ENCODE peak calls at places on chromosomes 7 and 10, in nine cellular contexts. E is tibial nerve, T is RWPE2, S is fibroblast of mammary gland, A is fibroblast of the aortic adventitia, M is body of pancreas, C is colonic mucosa, O is tibial artery, Z is AG09309. B is an unnamed sample.
A peak's percentile ranks its signal among the peaks of the same experiment; 100 is the strongest.

GRCh38 chr10:14540611-14541010 is 209.9 kb upstream of the FRMD4A start:
- DNase-seq in C (no peak), A (no peak), Z (no peak), S (no peak), O (no peak), E (no peak), M (no peak), T (no peak), B (no peak)

GRCh38 chr10:34010891-34011290 is 676.4 kb upstream of the NRP1 start:
- DNase-seq in C (no peak), O (no peak), A (peak; percentile 16), Z (peak; percentile 3), M (no peak), S (peak; percentile 57), T (no peak), E (no peak), B (peak; percentile 20)

GRCh38 chr10:87734987-87735827 is 75.5 kb downstream of the PAPSS2 start:
- DNase-seq in A (peak; percentile 72), M (peak; percentile 20), Z (peak; percentile 16), C (no peak), O (no peak), T (no peak), E (no peak), S (peak; percentile 50), B (peak; percentile 72)

GRCh38 chr10:120015064-120015463 is 122.5 kb downstream of the SEC23IP start:
- DNase-seq in A (no peak), M (no peak), S (no peak), Z (no peak), T (no peak), C (no peak), O (no peak), E (no peak), B (no peak)

GRCh38 chr10:49627644-49628247 is 13.9 kb downstream of the CHAT start:
- DNase-seq in O (no peak), T (peak; percentile 32), S (no peak), Z (no peak), E (no peak), M (no peak), C (no peak), A (no peak), B (no peak)

GRCh38 chr7:22793593-22794462 is 28.8 kb downstream of the TOMM7 start:
- DNase-seq in M (no peak), E (no peak), A (peak; percentile 5), Z (no peak), S (no peak), C (no peak), O (no peak), T (no peak), B (no peak)

GRCh38 chr7:31763548-31763947 is 76.5 kb downstream of the PPP1R17 start:
- DNase-seq in T (no peak), S (no peak), E (no peak), O (no peak), M (no peak), C (no peak), A (no peak), Z (no peak), B (no peak)

GRCh38 chr10:24740714-24741113 is 17.0 kb upstream of the ARHGAP21 start:
- DNase-seq in Z (no peak), E (no peak), C (no peak), M (no peak), O (no peak), T (no peak), S (no peak), A (no peak), B (no peak)

GRCh38 chr7:78159537-78159936 is 361.0 kb downstream of the PHTF2 start:
- DNase-seq in C (no peak), T (no peak), A (no peak), M (no peak), O (no peak), Z (no peak), E (no peak), S (no peak), B (no peak)

GRCh38 chr7:91263359-91264082 is 712 bp upstream of the FZD1 start:
- DNase-seq in Z (no peak), O (peak; percentile 35), E (no peak), A (no peak), T (no peak), S (no peak), C (peak; percentile 46), M (peak; percentile 61), B (no peak)

GRCh38 chr7:141200191-141201108 is 126.6 kb downstream of the TMEM178B start:
- DNase-seq in T (no peak), E (no peak), O (no peak), Z (no peak), C (no peak), A (no peak), M (no peak), S (no peak), B (no peak)

GRCh38 chr7:3439333-3440030 is 138.4 kb downstream of the SDK1 start:
- DNase-seq in M (no peak), E (no peak), O (no peak), S (peak; percentile 97), Z (peak; percentile 10), C (no peak), A (peak; percentile 82), T (no peak), B (peak; percentile 84)

GRCh38 chr10:1360011-1360580 is 303.9 kb downstream of the WDR37 start:
- DNase-seq in A (no peak), Z (no peak), C (no peak), T (no peak), M (no peak), O (no peak), E (no peak), S (no peak), B (no peak)

GRCh38 chr10:122990278-122990677 is 10.1 kb downstream of the PSTK start:
- DNase-seq in T (no peak), A (no peak), O (no peak), C (no peak), M (no peak), Z (no peak), S (peak; percentile 62), E (no peak), B (no peak)

GRCh38 chr7:140605337-140605736 is 35.3 kb downstream of the DENND2A start:
- DNase-seq in E (no peak), A (peak; percentile 30), C (no peak), O (no peak), M (no peak), S (peak; percentile 81), Z (no peak), T (no peak), B (peak; percentile 64)

GRCh38 chr7:23938937-23939552 is 229.0 kb downstream of the STK31 start:
- DNase-seq in T (no peak), A (peak; percentile 20), M (peak; percentile 38), Z (no peak), S (peak; percentile 1), E (no peak), C (peak; percentile 27), O (no peak), B (peak; percentile 21)
- TF ChIP-seq CTCF in T (peak; percentile 63), A (peak; percentile 41), M (no peak), Z (peak; percentile 16), S (peak; percentile 16), E (no peak), C (peak; percentile 34), O (no peak), B (peak; percentile 64)

GRCh38 chr10:89651916-89652573 is 7.0 kb upstream of the PANK1 start:
- DNase-seq in E (no peak), T (no peak), C (no peak), M (no peak), Z (no peak), O (no peak), A (no peak), S (no peak), B (no peak)
- H3K4me3 ChIP-seq in E (no peak overlapping the region), T (no peak overlapping the region), C (no peak overlapping the region), M (no peak overlapping the region), Z (no peak overlapping the region), O (no peak overlapping the region), A (no peak overlapping the region), S (no peak overlapping the region), B (no peak overlapping the region)

GRCh38 chr10:43223056-43223455 is 43.8 kb downstream of the RASGEF1A start:
- DNase-seq in M (no peak), C (no peak), O (no peak), Z (no peak), S (no peak), T (no peak), E (no peak), A (no peak), B (no peak)

GRCh38 chr10:43222296-43222695 is 44.6 kb downstream of the RASGEF1A start:
- DNase-seq in Z (no peak), T (no peak), A (no peak), E (no peak), M (peak; percentile 0), O (peak; percentile 6), S (no peak), C (no peak), B (no peak)

GRCh38 chr10:43220971-43221418 is 45.9 kb downstream of the RASGEF1A start:
- DNase-seq in E (no peak), Z (no peak), A (no peak), C (no peak), M (no peak), T (peak; percentile 28), O (no peak), S (no peak), B (no peak)

GRCh38 chr10:43219848-43220247 is 47.0 kb downstream of the RASGEF1A start:
- DNase-seq in S (no peak), A (no peak), C (no peak), T (peak; percentile 42), O (no peak), E (no peak), Z (no peak), M (no peak), B (no peak)

GRCh38 chr10:43221419-43222293 is 45.2 kb downstream of the RASGEF1A start:
- DNase-seq in A (no peak), E (no peak), T (peak; percentile 49), Z (no peak), S (no peak), C (no peak), M (peak; percentile 4), O (peak; percentile 7), B (no peak)
- TF ChIP-seq CTCF in A (no peak), E (no peak), T (no peak), Z (no peak), S (peak; percentile 14), C (no peak), M (no peak), O (no peak), B (no peak)

GRCh38 chr7:73345538-73345937 is 17.6 kb downstream of the FKBP6 start:
- DNase-seq in Z (no peak), A (no peak), M (no peak), E (no peak), O (no peak), C (no peak), S (no peak), T (no peak), B (no peak)

GRCh38 chr7:73343671-73344380 is 15.9 kb downstream of the FKBP6 start:
- DNase-seq in C (no peak), T (no peak), A (no peak), Z (no peak), E (no peak), M (no peak), O (no peak), S (no peak), B (no peak)

GRCh38 chr7:73340514-73340913 is 12.6 kb downstream of the FKBP6 start:
- DNase-seq in T (no peak), A (no peak), M (no peak), Z (no peak), C (no peak), E (no peak), O (no peak), S (no peak), B (no peak)

GRCh38 chr7:73341877-73342276 is 13.9 kb downstream of the FKBP6 start:
- DNase-seq in E (no peak), A (peak; percentile 73), T (no peak), C (no peak), M (no peak), Z (no peak), O (no peak), S (peak; percentile 88), B (peak; percentile 88)

GRCh38 chr7:73342645-73343044 is 14.7 kb downstream of the FKBP6 start:
- DNase-seq in T (no peak), O (no peak), C (no peak), S (peak; percentile 58), M (peak; percentile 55), A (peak; percentile 73), Z (no peak), E (no peak), B (peak; percentile 64)
- H3K4me3 ChIP-seq in T (no peak overlapping the region), O (no peak overlapping the region), C (no peak overlapping the region), S (peak overlapping the region; percentile 1), M (no peak overlapping the region), A (peak overlapping the region; percentile 31), Z (no peak overlapping the region), E (no peak overlapping the region), B (no peak overlapping the region)